ENCODE peak calls at places on chromosomes 1 and 21, in five cellular contexts. F, A, O, V and Y are unnamed samples.

GRCh38 chr1:68101829-68102228 is 51.4 kb upstream of the DIRAS3 start:
- DNase-seq in F (no peak), A (no peak), V (no peak), O (no peak), Y (no peak)

GRCh38 chr1:25083481-25084345 is 148.6 kb downstream of the SYF2 start:
- DNase-seq in V (no peak), F (no peak), A (no peak), O (no peak), Y (no peak)

GRCh38 chr1:20903452-20903851 is 116.3 kb upstream of the HP1BP3 start:
- DNase-seq in V (peak), O (no peak), A (no peak), F (peak), Y (no peak)

GRCh38 chr1:241985787-241986186 is 13.1 kb downstream of the MAP1LC3C start:
- DNase-seq in A (peak), O (peak), V (no peak), F (peak), Y (peak)

GRCh38 chr1:160416369-160416768 is 16.0 kb downstream of the VANGL2 start:
- DNase-seq in V (peak), O (peak), A (peak), F (peak), Y (peak)

GRCh38 chr1:201026746-201027145 is 3.2 kb upstream of the KIF21B start:
- DNase-seq in F (no peak), V (no peak), O (peak), A (no peak), Y (no peak)

GRCh38 chr1:146012703-146013565 is 8.6 kb downstream of the HJV start:
- DNase-seq in V (peak), F (peak), A (peak), O (peak), Y (peak)

GRCh38 chr1:36881071-36881405 is 153.3 kb downstream of the GRIK3 start:
- DNase-seq in O (no peak), F (no peak), V (no peak), A (no peak), Y (no peak)

GRCh38 chr1:48681476-48682305 is 95.0 kb downstream of the BEND5 start:
- DNase-seq in A (no peak), V (peak), O (no peak), F (peak), Y (no peak)

GRCh38 chr1:161229896-161230295 is 4.0 kb downstream of the TOMM40L start:
- DNase-seq in O (peak), A (no peak), F (no peak), V (no peak), Y (no peak)

GRCh38 chr1:1630191-1630964 is 1.6 kb upstream of the MMP23B start:
- DNase-seq in A (peak), F (no peak), O (no peak), V (peak), Y (no peak)

GRCh38 chr1:46533179-46533864 is 18.1 kb downstream of the KNCN start:
- DNase-seq in F (peak), O (no peak), V (peak), A (no peak), Y (peak)

GRCh38 chr1:11376981-11377583 is 101.9 kb upstream of the DISP3 start:
- DNase-seq in O (no peak), F (no peak), A (no peak), V (no peak), Y (no peak)

GRCh38 chr1:23394664-23395063 is 25.0 kb upstream of the ZNF436 start:
- DNase-seq in F (peak), V (peak), A (no peak), O (no peak), Y (peak)

GRCh38 chr21:41634211-41634694 is 126.3 kb upstream of the TMPRSS2 start:
- DNase-seq in O (no peak), V (no peak), A (no peak), F (peak), Y (no peak)

GRCh38 chr1:116374340-116375164 is 1.5 kb downstream of the ATP1A1 start:
- DNase-seq in A (no peak), F (no peak), O (peak), V (no peak), Y (no peak)

GRCh38 chr1:237270338-237270737 is 228.4 kb downstream of the RYR2 start:
- DNase-seq in O (no peak), A (no peak), V (no peak), F (no peak), Y (no peak)